ENCODE peak calls at places on chromosomes 6 and 20, in six cellular contexts. P, V, Q, S, F and M are unnamed samples.

GRCh38 chr20:4282550-4282949 is 267.2 kb upstream of the RNF24 start:
- DNase-seq in P (no peak), V (no peak), Q (no peak), S (no peak), F (no peak), M (no peak)

GRCh38 chr20:49620364-49621240 is 52.7 kb upstream of the PTGIS start:
- DNase-seq in P (no peak), V (no peak), Q (no peak), S (no peak), F (no peak), M (no peak)

GRCh38 chr6:39114395-39114706 is 635 bp downstream of the SAYSD1 start:
- DNase-seq in P (no peak), V (no peak), Q (no peak), S (no peak), F (no peak), M (no peak)

GRCh38 chr6:45710304-45710821 is 305.3 kb downstream of the CLIC5 start:
- DNase-seq in P (no peak), V (no peak), Q (no peak), S (no peak), F (no peak), M (peak; percentile 2)

GRCh38 chr6:144845181-144845580 is 560.0 kb downstream of the UTRN start:
- DNase-seq in P (no peak), V (no peak), Q (no peak), S (no peak), F (no peak), M (no peak)

GRCh38 chr6:30893666-30894065 is 9.3 kb downstream of the DDR1 start:
- DNase-seq in P (no peak), V (no peak), Q (no peak), S (no peak), F (no peak), M (no peak)

GRCh38 chr6:119237177-119237715 is 112.3 kb downstream of the MAN1A1 start:
- DNase-seq in P (no peak), V (no peak), Q (no peak), S (no peak), F (no peak), M (no peak)

GRCh38 chr20:38599410-38599882 is 2.2 kb upstream of the ARHGAP40 start:
- DNase-seq in P (no peak), V (peak; percentile 28), Q (peak; percentile 90), S (peak; percentile 70), F (no peak), M (no peak)

GRCh38 chr20:3168079-3168828 is 5.1 kb downstream of the LZTS3 start:
- DNase-seq in P (no peak), V (no peak), Q (no peak), S (peak; percentile 93), F (peak; percentile 41), M (no peak)

GRCh38 chr6:160431791-160432404 is 83.7 kb downstream of the SLC22A3 start:
- DNase-seq in P (no peak), V (no peak), Q (no peak), S (no peak), F (no peak), M (no peak)

GRCh38 chr20:34240698-34241615 is at the start of gene ASIP:
- DNase-seq in P (no peak), V (no peak), Q (no peak), S (no peak), F (no peak), M (no peak)

GRCh38 chr6:53811082-53811481 is 16.3 kb downstream of the LRRC1 start:
- DNase-seq in P (no peak), V (no peak), Q (peak; percentile 79), S (peak; percentile 25), F (no peak), M (no peak)

GRCh38 chr6:3663811-3664210 is 87.7 kb downstream of the PXDC1 start:
- DNase-seq in P (no peak), V (no peak), Q (no peak), S (no peak), F (no peak), M (no peak)

GRCh38 chr6:4114123-4114522 is 21.3 kb downstream of the ECI2 start:
- DNase-seq in P (peak; percentile 40), V (no peak), Q (no peak), S (no peak), F (no peak), M (no peak)

GRCh38 chr20:61254881-61255589 is 3.0 kb downstream of the CDH4 start:
- DNase-seq in P (no peak), V (no peak), Q (no peak), S (no peak), F (no peak), M (no peak)

GRCh38 chr20:44728835-44729342 is 13.7 kb downstream of the CCN5 start:
- DNase-seq in P (peak; percentile 56), V (peak; percentile 78), Q (peak; percentile 79), S (peak; percentile 75), F (no peak), M (peak; percentile 97)

GRCh38 chr20:19735446-19735845 is 22.6 kb upstream of the RIN2 start:
- DNase-seq in P (peak; percentile 88), V (peak; percentile 78), Q (peak; percentile 67), S (peak; percentile 54), F (peak; percentile 72), M (peak; percentile 86)

GRCh38 chr20:60262967-60263603 is 304.9 kb downstream of the CDH26 start:
- DNase-seq in P (no peak), V (peak; percentile 26), Q (no peak), S (peak; percentile 82), F (peak; percentile 46), M (peak; percentile 21)

GRCh38 chr6:36671687-36672375 is 6.7 kb upstream of the CDKN1A start:
- DNase-seq in P (no peak), V (no peak), Q (no peak), S (no peak), F (no peak), M (no peak)

GRCh38 chr6:167774881-167775280 is 51.8 kb upstream of the AFDN start:
- DNase-seq in P (no peak), V (no peak), Q (no peak), S (no peak), F (no peak), M (no peak)

GRCh38 chr6:123383718-123384117 is 253.0 kb downstream of the TRDN start:
- DNase-seq in P (no peak), V (no peak), Q (no peak), S (no peak), F (no peak), M (no peak)

GRCh38 chr6:53696351-53696750 is 30.8 kb upstream of the KLHL31 start:
- DNase-seq in P (no peak), V (no peak), Q (no peak), S (no peak), F (no peak), M (no peak)

GRCh38 chr20:43190332-43190953 is 737 bp upstream of the PTPRT start:
- DNase-seq in P (no peak), V (no peak), Q (no peak), S (no peak), F (peak; percentile 17), M (no peak)

GRCh38 chr6:70601014-70601413 is 34.3 kb downstream of the SDHAF4 start:
- DNase-seq in P (no peak), V (no peak), Q (no peak), S (no peak), F (no peak), M (no peak)

GRCh38 chr20:36439040-36439730 is 102.1 kb upstream of the MYL9 start:
- DNase-seq in P (peak; percentile 43), V (peak; percentile 64), Q (peak; percentile 62), S (peak; percentile 86), F (peak; percentile 86), M (peak; percentile 68)

GRCh38 chr6:148972481-148972880 is 225.7 kb downstream of the UST start:
- DNase-seq in P (no peak), V (peak; percentile 55), Q (peak; percentile 56), S (peak; percentile 88), F (peak; percentile 68), M (peak; percentile 20)

GRCh38 chr20:11777861-11778570 is 139.7 kb upstream of the BTBD3 start:
- DNase-seq in P (peak; percentile 42), V (no peak), Q (no peak), S (no peak), F (no peak), M (no peak)

GRCh38 chr6:30470968-30471367 is 18.3 kb upstream of the HLA-E start:
- DNase-seq in P (no peak), V (no peak), Q (no peak), S (no peak), F (no peak), M (no peak)

GRCh38 chr6:30483677-30484279 is 5.5 kb upstream of the HLA-E start:
- DNase-seq in P (peak; percentile 62), V (no peak), Q (no peak), S (peak; percentile 17), F (no peak), M (peak; percentile 61)